ENCODE peak calls at places on chromosomes 3 and 15, in five cellular contexts. One of them, this sample, is unnamed.

GRCh38 chr3:44554626-44555592 is at the start of gene ZKSCAN7:
- DNase-seq in COR-L47: peak
- DNase-seq in left cardiac atrium: peak
- DNase-seq in omental fat pad: peak
- DNase-seq in T-cell: peak
- DNase-seq in this sample: no peak

GRCh38 chr3:195045481-195045880 is 225.5 kb downstream of the XXYLT1 start:
- DNase-seq in COR-L47: no peak
- DNase-seq in left cardiac atrium: no peak
- DNase-seq in omental fat pad: no peak
- DNase-seq in T-cell: no peak
- DNase-seq in this sample: no peak

GRCh38 chr15:65558336-65558735 is 28.1 kb downstream of the HACD3 start:
- DNase-seq in COR-L47: no peak
- DNase-seq in left cardiac atrium: no peak
- DNase-seq in omental fat pad: no peak
- DNase-seq in T-cell: no peak
- DNase-seq in this sample: peak

GRCh38 chr15:87777054-87777498 is 479.5 kb downstream of the NTRK3 start:
- DNase-seq in COR-L47: no peak
- DNase-seq in left cardiac atrium: peak
- DNase-seq in omental fat pad: no peak
- DNase-seq in T-cell: no peak
- DNase-seq in this sample: peak

GRCh38 chr15:100495861-100496260 is 32.9 kb downstream of the CERS3 start:
- DNase-seq in COR-L47: no peak
- DNase-seq in left cardiac atrium: no peak
- DNase-seq in omental fat pad: no peak
- DNase-seq in T-cell: no peak
- DNase-seq in this sample: no peak

GRCh38 chr15:100818927-100819326 is 60.7 kb upstream of the ALDH1A3 start:
- DNase-seq in COR-L47: no peak
- DNase-seq in left cardiac atrium: peak
- DNase-seq in omental fat pad: no peak
- DNase-seq in T-cell: no peak
- DNase-seq in this sample: no peak

GRCh38 chr15:62809106-62809967 is 233.2 kb upstream of the TPM1 start:
- DNase-seq in COR-L47: no peak
- DNase-seq in left cardiac atrium: no peak
- DNase-seq in omental fat pad: no peak
- DNase-seq in T-cell: no peak
- DNase-seq in this sample: peak

GRCh38 chr3:112774293-112774926 is 72.3 kb downstream of the CD200R1L start:
- DNase-seq in COR-L47: no peak
- DNase-seq in left cardiac atrium: no peak
- DNase-seq in omental fat pad: no peak
- DNase-seq in T-cell: no peak
- DNase-seq in this sample: no peak

GRCh38 chr3:95905182-95905581 is 909.2 kb upstream of the EPHA6 start:
- DNase-seq in COR-L47: no peak
- DNase-seq in left cardiac atrium: no peak
- DNase-seq in omental fat pad: no peak
- DNase-seq in T-cell: no peak
- DNase-seq in this sample: no peak

GRCh38 chr3:81289676-81290075 is 471.8 kb downstream of the GBE1 start:
- DNase-seq in COR-L47: no peak
- DNase-seq in left cardiac atrium: no peak
- DNase-seq in omental fat pad: no peak
- DNase-seq in T-cell: no peak
- DNase-seq in this sample: peak

GRCh38 chr3:124439586-124439985 is 290.7 kb upstream of the UMPS start:
- DNase-seq in COR-L47: no peak
- DNase-seq in left cardiac atrium: no peak
- DNase-seq in omental fat pad: no peak
- DNase-seq in T-cell: no peak
- DNase-seq in this sample: no peak

GRCh38 chr15:72850833-72851232 is 67.3 kb upstream of the ADPGK start:
- DNase-seq in COR-L47: no peak
- DNase-seq in left cardiac atrium: no peak
- DNase-seq in omental fat pad: no peak
- DNase-seq in T-cell: no peak
- DNase-seq in this sample: no peak

GRCh38 chr3:184284696-184285095 is 8.9 kb downstream of the ECE2 start:
- DNase-seq in COR-L47: peak
- DNase-seq in left cardiac atrium: peak
- DNase-seq in omental fat pad: no peak
- DNase-seq in T-cell: no peak
- DNase-seq in this sample: no peak

GRCh38 chr3:68467465-68467864 is 464.9 kb downstream of the TAFA4 start:
- DNase-seq in COR-L47: no peak
- DNase-seq in left cardiac atrium: no peak
- DNase-seq in omental fat pad: no peak
- DNase-seq in T-cell: no peak
- DNase-seq in this sample: no peak

GRCh38 chr3:61858054-61858453 is 296.7 kb downstream of the PTPRG start:
- DNase-seq in COR-L47: no peak
- DNase-seq in left cardiac atrium: no peak
- DNase-seq in omental fat pad: no peak
- DNase-seq in T-cell: no peak
- DNase-seq in this sample: no peak